ENCODE peak calls at places on chromosomes 2 and 18, in six cellular contexts. One of them, this sample, is unnamed.

GRCh38 chr2:134261398-134262131 is 7.7 kb downstream of the MGAT5 start:
- DNase-seq in stomach: no peak
- DNase-seq in H1: no peak
- DNase-seq in BJ: no peak
- DNase-seq in foreskin fibroblast: peak
- DNase-seq in AG04450: no peak
- DNase-seq in this sample: peak

GRCh38 chr18:54387631-54388030 is 29.9 kb downstream of the C18orf54 start:
- DNase-seq in stomach: no peak
- DNase-seq in H1: no peak
- DNase-seq in BJ: no peak
- DNase-seq in foreskin fibroblast: no peak
- DNase-seq in AG04450: no peak
- DNase-seq in this sample: no peak

GRCh38 chr2:238945433-238946150 is 97.7 kb downstream of the TWIST2 start:
- DNase-seq in stomach: peak
- DNase-seq in H1: peak
- DNase-seq in BJ: no peak
- DNase-seq in foreskin fibroblast: peak
- DNase-seq in AG04450: no peak
- DNase-seq in this sample: peak

GRCh38 chr2:168359082-168359481 is 97.0 kb upstream of the CERS6 start:
- DNase-seq in stomach: no peak
- DNase-seq in H1: no peak
- DNase-seq in BJ: no peak
- DNase-seq in foreskin fibroblast: no peak
- DNase-seq in AG04450: no peak
- DNase-seq in this sample: no peak

GRCh38 chr2:187917535-187917934 is 363.3 kb upstream of the TFPI start:
- DNase-seq in stomach: no peak
- DNase-seq in H1: no peak
- DNase-seq in BJ: peak
- DNase-seq in foreskin fibroblast: peak
- DNase-seq in AG04450: peak
- DNase-seq in this sample: peak

GRCh38 chr2:14018620-14019019 is 613.9 kb upstream of the LRATD1 start:
- DNase-seq in stomach: no peak
- DNase-seq in H1: no peak
- DNase-seq in BJ: no peak
- DNase-seq in foreskin fibroblast: no peak
- DNase-seq in AG04450: no peak
- DNase-seq in this sample: no peak

GRCh38 chr2:112187046-112187715 is 49.0 kb downstream of the FBLN7 start:
- DNase-seq in stomach: no peak
- DNase-seq in H1: peak
- DNase-seq in BJ: no peak
- DNase-seq in foreskin fibroblast: no peak
- DNase-seq in AG04450: no peak
- DNase-seq in this sample: no peak

GRCh38 chr2:75481041-75481836 is 79.5 kb downstream of the EVA1A start:
- DNase-seq in stomach: no peak
- DNase-seq in H1: no peak
- DNase-seq in BJ: no peak
- DNase-seq in foreskin fibroblast: peak
- DNase-seq in AG04450: no peak
- DNase-seq in this sample: peak

GRCh38 chr2:20986540-20986939 is 57.3 kb downstream of the APOB start:
- DNase-seq in stomach: no peak
- DNase-seq in H1: no peak
- DNase-seq in BJ: no peak
- DNase-seq in foreskin fibroblast: no peak
- DNase-seq in AG04450: no peak
- DNase-seq in this sample: no peak

GRCh38 chr18:39487932-39488331 is 1922.3 kb upstream of the CELF4 start:
- DNase-seq in stomach: no peak
- DNase-seq in H1: no peak
- DNase-seq in BJ: no peak
- DNase-seq in foreskin fibroblast: no peak
- DNase-seq in AG04450: no peak
- DNase-seq in this sample: no peak

GRCh38 chr2:236250909-236251579 is 13.2 kb downstream of the ASB18 start:
- DNase-seq in stomach: no peak
- DNase-seq in H1: no peak
- DNase-seq in BJ: no peak
- DNase-seq in foreskin fibroblast: no peak
- DNase-seq in AG04450: no peak
- DNase-seq in this sample: no peak

GRCh38 chr2:98555681-98556080 is 52.6 kb downstream of the COA5 start:
- DNase-seq in stomach: no peak
- DNase-seq in H1: no peak
- DNase-seq in BJ: no peak
- DNase-seq in foreskin fibroblast: no peak
- DNase-seq in AG04450: no peak
- DNase-seq in this sample: no peak

GRCh38 chr2:112869258-112869842 is 32.8 kb upstream of the IL1B start:
- DNase-seq in stomach: peak
- DNase-seq in H1: no peak
- DNase-seq in BJ: peak
- DNase-seq in foreskin fibroblast: peak
- DNase-seq in AG04450: no peak
- DNase-seq in this sample: peak

GRCh38 chr18:59950215-59950944 is 50.6 kb downstream of the PMAIP1 start:
- DNase-seq in stomach: no peak
- DNase-seq in H1: no peak
- DNase-seq in BJ: no peak
- DNase-seq in foreskin fibroblast: peak
- DNase-seq in AG04450: no peak
- DNase-seq in this sample: no peak

GRCh38 chr2:182763311-182763912 is 47.4 kb downstream of the DNAJC10 start:
- DNase-seq in stomach: no peak
- DNase-seq in H1: no peak
- DNase-seq in BJ: no peak
- DNase-seq in foreskin fibroblast: peak
- DNase-seq in AG04450: no peak
- DNase-seq in this sample: peak

GRCh38 chr2:10208736-10209135 is 86.2 kb downstream of the RRM2 start:
- DNase-seq in stomach: no peak
- DNase-seq in H1: no peak
- DNase-seq in BJ: no peak
- DNase-seq in foreskin fibroblast: no peak
- DNase-seq in AG04450: no peak
- DNase-seq in this sample: no peak

GRCh38 chr2:174971868-174972781 is 33.1 kb downstream of the CHN1 start:
- DNase-seq in stomach: no peak
- DNase-seq in H1: no peak
- DNase-seq in BJ: peak
- DNase-seq in foreskin fibroblast: peak
- DNase-seq in AG04450: peak
- DNase-seq in this sample: peak

GRCh38 chr2:238231251-238231793 is 8.5 kb downstream of the HES6 start:
- DNase-seq in stomach: peak
- DNase-seq in H1: peak
- DNase-seq in BJ: no peak
- DNase-seq in foreskin fibroblast: peak
- DNase-seq in AG04450: no peak
- DNase-seq in this sample: peak

GRCh38 chr2:230898661-230899091 is 26.4 kb downstream of the GPR55 start:
- DNase-seq in stomach: no peak
- DNase-seq in H1: no peak
- DNase-seq in BJ: no peak
- DNase-seq in foreskin fibroblast: no peak
- DNase-seq in AG04450: no peak
- DNase-seq in this sample: no peak

DNA sequence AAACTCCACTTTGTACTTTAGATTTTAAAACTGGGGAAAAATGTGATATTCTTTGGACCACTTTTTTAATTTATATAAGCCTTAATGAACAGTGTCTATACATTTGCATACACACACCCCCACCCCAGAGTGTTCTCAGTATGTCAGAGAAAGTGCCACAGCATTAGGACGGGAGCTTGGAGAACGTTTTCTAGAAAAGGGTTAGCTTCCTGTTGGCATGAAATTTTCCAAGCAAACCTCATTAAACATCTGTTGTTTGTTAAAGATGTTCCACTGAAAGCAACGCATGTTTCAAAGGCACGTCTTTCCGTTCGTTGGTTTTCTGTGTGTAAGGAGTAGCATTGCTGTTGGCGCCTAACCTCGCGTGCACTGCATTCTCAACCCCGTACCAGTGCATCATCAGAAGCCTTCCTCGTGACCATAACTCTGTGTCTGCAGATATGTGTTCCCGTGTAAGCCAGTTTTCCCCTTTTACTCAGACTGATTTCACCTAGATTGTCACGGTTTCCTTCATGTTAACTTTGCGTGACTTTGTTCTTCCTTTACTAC is 228.5 kb downstream of the ALPK2 start:
- DNase-seq in stomach: no peak
- DNase-seq in H1: no peak
- DNase-seq in BJ: peak
- DNase-seq in foreskin fibroblast: peak
- DNase-seq in AG04450: no peak
- DNase-seq in this sample: no peak
- TF ChIP-seq CTCF in stomach: no peak
- TF ChIP-seq CTCF in H1: no peak
- TF ChIP-seq CTCF in BJ: no peak
- TF ChIP-seq CTCF in foreskin fibroblast: no peak
- TF ChIP-seq CTCF in AG04450: no peak
- TF ChIP-seq CTCF in this sample: no peak

GRCh38 chr2:24307961-24308360 is 52.4 kb downstream of the ITSN2 start:
- DNase-seq in stomach: no peak
- DNase-seq in H1: no peak
- DNase-seq in BJ: no peak
- DNase-seq in foreskin fibroblast: peak
- DNase-seq in AG04450: no peak
- DNase-seq in this sample: no peak

GRCh38 chr2:24304098-24304497 is 56.2 kb downstream of the ITSN2 start:
- DNase-seq in stomach: no peak
- DNase-seq in H1: no peak
- DNase-seq in BJ: peak
- DNase-seq in foreskin fibroblast: peak
- DNase-seq in AG04450: peak
- DNase-seq in this sample: peak

GRCh38 chr2:24301599-24301998 is 58.7 kb downstream of the ITSN2 start:
- DNase-seq in stomach: no peak
- DNase-seq in H1: no peak
- DNase-seq in BJ: no peak
- DNase-seq in foreskin fibroblast: no peak
- DNase-seq in AG04450: no peak
- DNase-seq in this sample: no peak

DNA sequence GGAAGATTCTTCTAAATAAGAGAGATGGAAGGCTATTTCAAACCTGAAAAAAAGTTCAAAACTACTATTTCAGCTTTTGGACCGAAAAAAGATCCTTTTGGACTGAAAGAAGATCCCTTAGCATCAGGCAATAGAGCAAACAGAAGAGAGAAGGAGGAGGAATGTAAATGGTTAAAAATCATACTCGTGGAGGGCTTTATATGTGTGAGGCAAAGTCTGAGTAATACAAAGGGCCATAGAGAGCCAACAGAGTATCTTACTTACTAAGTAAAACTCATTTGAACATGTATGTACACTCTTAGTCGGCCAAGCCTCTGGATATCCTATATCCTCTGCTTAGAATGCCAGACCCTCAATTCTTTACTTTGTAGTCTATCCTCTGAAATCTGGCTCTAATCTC is 55.7 kb downstream of the ITSN2 start:
- DNase-seq in stomach: no peak
- DNase-seq in H1: no peak
- DNase-seq in BJ: no peak
- DNase-seq in foreskin fibroblast: no peak
- DNase-seq in AG04450: no peak
- DNase-seq in this sample: peak
- H3K4me3 ChIP-seq in stomach: no peak
- H3K4me3 ChIP-seq in H1: no peak
- H3K4me3 ChIP-seq in BJ: no peak
- H3K4me3 ChIP-seq in foreskin fibroblast: no peak
- H3K4me3 ChIP-seq in AG04450: no peak
- H3K4me3 ChIP-seq in this sample: no peak

GRCh38 chr2:70735065-70735464 is 32.9 kb downstream of the ADD2 start:
- DNase-seq in stomach: no peak
- DNase-seq in H1: no peak
- DNase-seq in BJ: no peak
- DNase-seq in foreskin fibroblast: no peak
- DNase-seq in AG04450: no peak
- DNase-seq in this sample: no peak

GRCh38 chr2:70732736-70733427 is 35.1 kb downstream of the ADD2 start:
- DNase-seq in stomach: no peak
- DNase-seq in H1: no peak
- DNase-seq in BJ: no peak
- DNase-seq in foreskin fibroblast: no peak
- DNase-seq in AG04450: no peak
- DNase-seq in this sample: no peak

GRCh38 chr2:70730730-70731129 is 37.3 kb downstream of the ADD2 start:
- DNase-seq in stomach: no peak
- DNase-seq in H1: no peak
- DNase-seq in BJ: no peak
- DNase-seq in foreskin fibroblast: no peak
- DNase-seq in AG04450: no peak
- DNase-seq in this sample: no peak

GRCh38 chr2:70738159-70738558 is 29.8 kb downstream of the ADD2 start:
- DNase-seq in stomach: no peak
- DNase-seq in H1: no peak
- DNase-seq in BJ: no peak
- DNase-seq in foreskin fibroblast: no peak
- DNase-seq in AG04450: no peak
- DNase-seq in this sample: no peak

DNA sequence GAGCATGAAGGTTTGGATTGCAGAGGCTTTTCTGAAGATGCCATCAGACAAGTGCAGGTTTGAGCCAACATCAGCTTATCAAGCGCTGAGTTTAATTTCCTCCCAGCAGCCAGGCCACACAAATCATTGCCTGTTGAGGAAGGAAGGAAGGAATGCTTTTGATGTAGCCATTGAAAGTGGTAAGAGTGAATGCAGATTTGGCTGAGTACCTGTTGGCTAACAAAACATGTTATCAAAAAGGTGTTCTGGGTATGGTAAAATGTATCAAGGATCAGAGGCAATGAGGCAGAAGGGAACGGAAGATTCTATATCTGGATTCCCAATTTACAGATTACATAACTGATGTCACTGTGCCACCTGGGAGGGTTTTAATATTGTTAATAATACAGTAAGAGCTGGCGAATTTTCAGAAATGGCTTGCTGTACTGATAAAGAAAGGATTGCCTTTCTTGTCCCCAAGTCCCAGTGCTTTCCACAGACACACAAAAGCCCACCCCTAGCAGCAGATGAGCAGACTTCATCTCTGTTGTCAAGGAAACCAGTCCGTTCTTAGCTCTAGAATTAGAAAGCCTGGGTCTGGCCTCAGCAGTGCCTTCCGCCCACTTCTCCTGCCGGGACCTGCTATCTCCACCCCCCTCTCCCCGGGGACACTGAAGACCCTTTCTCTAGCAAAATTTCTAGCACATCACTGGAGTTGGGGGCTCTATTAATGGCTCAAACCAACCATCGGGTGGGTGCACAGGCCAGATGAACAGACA is 34.4 kb downstream of the ADD2 start:
- DNase-seq in stomach: no peak
- DNase-seq in H1: no peak
- DNase-seq in BJ: no peak
- DNase-seq in foreskin fibroblast: no peak
- DNase-seq in AG04450: no peak
- DNase-seq in this sample: no peak
- TF ChIP-seq CTCF in stomach: no peak
- TF ChIP-seq CTCF in H1: no peak
- TF ChIP-seq CTCF in BJ: no peak
- TF ChIP-seq CTCF in foreskin fibroblast: no peak
- TF ChIP-seq CTCF in AG04450: no peak
- TF ChIP-seq CTCF in this sample: no peak

GRCh38 chr2:240887631-240888030 is 8.3 kb downstream of the MAB21L4 start:
- DNase-seq in stomach: no peak
- DNase-seq in H1: no peak
- DNase-seq in BJ: no peak
- DNase-seq in foreskin fibroblast: no peak
- DNase-seq in AG04450: no peak
- DNase-seq in this sample: no peak
- H3K4me3 ChIP-seq in stomach: no peak
- H3K4me3 ChIP-seq in H1: no peak
- H3K4me3 ChIP-seq in BJ: no peak
- H3K4me3 ChIP-seq in foreskin fibroblast: no peak
- H3K4me3 ChIP-seq in AG04450: no peak
- H3K4me3 ChIP-seq in this sample: no peak